ENCODE peak calls at places on chromosomes 3 and 15, in six cellular contexts. G, M, E, N, W and S are unnamed samples. For H3K4me1, the result is how much of the 10 kb centered on the place peaks cover.

GRCh38 chr3:160200328-160200727 is 24.9 kb upstream of the C3orf80 start:
- DNase-seq in G (no peak), E (no peak), W (no peak), N (no peak), M (no peak), S (peak)

GRCh38 chr15:62903437-62903836 is 139.1 kb upstream of the TPM1 start:
- DNase-seq in G (no peak), W (no peak), N (no peak), M (no peak), E (no peak), S (no peak)

GRCh38 chr3:191378142-191378541 is 47.8 kb upstream of the UTS2B start:
- DNase-seq in W (no peak), G (no peak), N (no peak), E (no peak), M (no peak), S (no peak)

GRCh38 chr15:60358935-60359672 is 38.7 kb downstream of the ANXA2 start:
- DNase-seq in W (no peak), M (no peak), G (no peak), N (no peak), E (no peak), S (no peak)

GRCh38 chr3:132228923-132229322 is 88.3 kb upstream of the ACP3 start:
- DNase-seq in W (no peak), E (no peak), M (no peak), N (no peak), G (no peak), S (no peak)

GRCh38 chr15:58611731-58612676 is 137.5 kb downstream of the ADAM10 start:
- DNase-seq in W (no peak), M (no peak), G (no peak), N (no peak), E (no peak), S (peak)

GRCh38 chr3:107117922-107118576 is 259.2 kb upstream of the CCDC54 start:
- DNase-seq in M (peak), W (peak), G (no peak), E (no peak), N (peak), S (peak)

GRCh38 chr15:77769700-77770099 is 137.0 kb upstream of the LINGO1 start:
- DNase-seq in N (no peak), W (no peak), E (no peak), G (no peak), M (no peak), S (no peak)

GRCh38 chr3:100159564-100160153 is 45.4 kb upstream of the FILIP1L start:
- DNase-seq in M (no peak), G (no peak), W (no peak), E (no peak), N (no peak), S (no peak)

GRCh38 chr15:41914406-41914805 is 20.6 kb upstream of the SPTBN5 start:
- DNase-seq in M (no peak), G (no peak), W (no peak), E (no peak), N (no peak), S (no peak)

GRCh38 chr15:65414841-65415621 is 7.7 kb downstream of the IGDCC4 start:
- DNase-seq in N (peak), W (no peak), E (peak), G (no peak), M (peak), S (peak)

GRCh38 chr15:75785771-75786563 is 57.3 kb upstream of the UBE2Q2 start:
- DNase-seq in N (peak), M (no peak), E (no peak), W (no peak), G (peak), S (no peak)

GRCh38 chr15:86089422-86089821 is 9.8 kb downstream of the AGBL1 start:
- DNase-seq in W (no peak), G (no peak), M (no peak), N (no peak), E (no peak), S (no peak)

GRCh38 chr3:1380926-1381646 is 288.3 kb downstream of the CNTN6 start:
- DNase-seq in E (no peak), G (no peak), N (no peak), M (no peak), W (no peak), S (no peak)

GRCh38 chr3:3157484-3157883 is 22.0 kb downstream of the CRBN start:
- DNase-seq in E (no peak), G (no peak), W (no peak), N (no peak), M (no peak), S (no peak)

GRCh38 chr15:65372787-65373067 is 5.1 kb downstream of the IGDCC3 start:
- DNase-seq in N (no peak), W (peak), M (no peak), G (no peak), E (no peak), S (peak)

GRCh38 chr15:42736793-42737528 is at the start of gene CDAN1:
- DNase-seq in W (peak), N (peak), E (peak), M (peak), G (peak), S (peak)

GRCh38 chr3:141367038-141367730 is 1.1 kb upstream of the ZBTB38 start:
- DNase-seq in E (no peak), N (no peak), W (no peak), M (no peak), G (no peak), S (no peak)

GRCh38 chr15:75577401-75578205 is 1.5 kb downstream of the PTPN9 start:
- DNase-seq in N (no peak), M (peak), E (no peak), W (peak), G (no peak), S (peak)

GRCh38 chr15:90301901-90302300 is 36.4 kb downstream of the NGRN start:
- DNase-seq in E (no peak), M (no peak), N (no peak), G (no peak), W (no peak), S (no peak)

GRCh38 chr3:48347500-48347899 is 14.0 kb upstream of the SPINK8 start:
- DNase-seq in E (no peak), G (no peak), W (no peak), N (no peak), M (no peak), S (no peak)

GRCh38 chr15:29129903-29130302 is 139.7 kb downstream of the NSMCE3 start:
- DNase-seq in E (no peak), N (no peak), M (no peak), W (no peak), G (no peak), S (no peak)

GRCh38 chr15:64356443-64357040 is 569 bp upstream of the CSNK1G1 start:
- DNase-seq in E (no peak), N (no peak), M (no peak), G (no peak), W (no peak), S (no peak)

GRCh38 chr3:17846466-17846865 is 104.0 kb upstream of the TBC1D5 start:
- DNase-seq in M (no peak), N (no peak), G (no peak), E (no peak), W (no peak), S (no peak)

GRCh38 chr15:89320200-89320599 is 14.4 kb downstream of the POLG start:
- DNase-seq in G (no peak), M (no peak), E (no peak), N (no peak), W (no peak), S (no peak)

GRCh38 chr3:86929046-86929445 is 61.9 kb downstream of the VGLL3 start:
- DNase-seq in M (no peak), G (no peak), E (no peak), W (no peak), N (no peak), S (peak)

GRCh38 chr3:126914226-126914625 is 68.7 kb upstream of the PLXNA1 start:
- DNase-seq in E (no peak), M (no peak), N (no peak), W (no peak), G (no peak), S (peak)

GRCh38 chr3:158453004-158453403 is 118.0 kb upstream of the MLF1 start:
- DNase-seq in W (no peak), E (no peak), M (no peak), N (no peak), G (no peak), S (no peak)

GRCh38 chr3:27456554-27456953 is 27.6 kb downstream of the SLC4A7 start:
- DNase-seq in M (no peak), W (no peak), E (no peak), N (no peak), G (no peak), S (no peak)

GRCh38 chr15:66222273-66223198 is 31.0 kb downstream of the MEGF11 start:
- DNase-seq in G (no peak), N (no peak), M (no peak), W (no peak), E (no peak), S (no peak)

GRCh38 chr15:90266061-90266431 is 574 bp downstream of the NGRN start:
- DNase-seq in E (peak), M (peak), N (no peak), G (no peak), W (peak), S (peak)

GRCh38 chr3:170178631-170179030 is 2.9 kb downstream of the PHC3 start:
- DNase-seq in M (no peak), E (no peak), G (no peak), W (no peak), N (no peak), S (no peak)

GRCh38 chr15:39403674-39404117 is 177.2 kb upstream of the THBS1 start:
- DNase-seq in M (no peak), E (no peak), W (peak), G (no peak), N (no peak), S (peak)

GRCh38 chr3:129383292-129383860 is 45.1 kb downstream of the EFCAB12 start:
- DNase-seq in M (peak), G (peak), N (peak), W (peak), E (no peak), S (peak)

GRCh38 chr15:41585140-41586047 is 26.4 kb downstream of the TYRO3 start:
- DNase-seq in N (peak), E (peak), M (peak), W (no peak), G (peak), S (no peak)

GRCh38 chr3:152638707-152639450 is 196.1 kb upstream of the P2RY1 start:
- DNase-seq in G (no peak), M (peak), W (no peak), N (no peak), E (no peak), S (no peak)

GRCh38 chr3:151156618-151157216 is 46.3 kb downstream of the GPR171 start:
- DNase-seq in W (peak), M (no peak), N (no peak), E (no peak), G (no peak), S (peak)

GRCh38 chr3:17257269-17257668 is 372.5 kb downstream of the PLCL2 start:
- DNase-seq in N (no peak), G (no peak), W (no peak), M (no peak), E (no peak), S (no peak)

GRCh38 chr3:14836049-14836468 is 17.3 kb downstream of the FGD5 start:
- DNase-seq in G (no peak), M (peak), N (no peak), E (peak), W (no peak), S (no peak)

GRCh38 chr3:14834121-14834520 is 15.4 kb downstream of the FGD5 start:
- DNase-seq in E (no peak), W (no peak), N (no peak), M (no peak), G (no peak), S (no peak)

GRCh38 chr3:14837188-14837587 is 18.4 kb downstream of the FGD5 start:
- DNase-seq in E (no peak), M (no peak), W (no peak), N (no peak), G (no peak), S (no peak)

GRCh38 chr3:14832975-14833722 is 14.4 kb downstream of the FGD5 start:
- DNase-seq in E (no peak), W (no peak), G (no peak), N (no peak), M (no peak), S (no peak)

DNA sequence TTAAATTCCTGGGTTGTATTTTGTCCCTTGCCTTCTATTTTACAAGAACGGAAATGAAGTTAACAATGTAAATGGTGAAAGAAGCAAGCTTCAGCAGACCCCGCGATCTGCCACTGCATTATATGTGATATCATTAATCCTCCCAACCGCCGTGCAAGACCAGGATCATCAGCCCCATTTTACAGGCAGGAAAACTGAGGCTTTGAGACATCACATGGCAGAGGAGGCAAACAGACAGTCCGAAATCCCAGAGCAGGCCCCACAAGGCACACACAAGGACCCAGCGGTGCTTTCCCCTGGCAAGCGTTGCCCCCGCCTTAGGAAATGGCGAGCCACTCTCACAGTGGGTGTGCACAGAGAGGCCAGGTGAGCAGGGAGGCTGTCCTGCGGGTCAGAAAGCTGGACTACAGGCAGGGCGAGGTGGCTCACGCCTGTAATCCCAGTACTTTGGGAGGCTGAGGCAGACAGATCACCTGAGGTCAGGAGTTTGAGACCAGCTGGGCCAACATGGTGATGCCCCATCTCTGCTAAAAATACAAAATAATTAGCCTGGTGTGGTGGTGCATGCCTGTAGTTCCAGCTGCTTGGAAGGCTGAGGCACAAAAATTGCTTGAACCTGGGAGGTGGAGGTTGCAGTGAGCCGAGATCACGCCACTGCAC is 16.2 kb downstream of the FGD5 start:
- DNase-seq in G (no peak), W (no peak), E (no peak), M (no peak), N (no peak), S (no peak)
- H3K27ac ChIP-seq in G (no peak), W (no peak), E (no peak), M (no peak), N (no peak), S (no peak)

DNA sequence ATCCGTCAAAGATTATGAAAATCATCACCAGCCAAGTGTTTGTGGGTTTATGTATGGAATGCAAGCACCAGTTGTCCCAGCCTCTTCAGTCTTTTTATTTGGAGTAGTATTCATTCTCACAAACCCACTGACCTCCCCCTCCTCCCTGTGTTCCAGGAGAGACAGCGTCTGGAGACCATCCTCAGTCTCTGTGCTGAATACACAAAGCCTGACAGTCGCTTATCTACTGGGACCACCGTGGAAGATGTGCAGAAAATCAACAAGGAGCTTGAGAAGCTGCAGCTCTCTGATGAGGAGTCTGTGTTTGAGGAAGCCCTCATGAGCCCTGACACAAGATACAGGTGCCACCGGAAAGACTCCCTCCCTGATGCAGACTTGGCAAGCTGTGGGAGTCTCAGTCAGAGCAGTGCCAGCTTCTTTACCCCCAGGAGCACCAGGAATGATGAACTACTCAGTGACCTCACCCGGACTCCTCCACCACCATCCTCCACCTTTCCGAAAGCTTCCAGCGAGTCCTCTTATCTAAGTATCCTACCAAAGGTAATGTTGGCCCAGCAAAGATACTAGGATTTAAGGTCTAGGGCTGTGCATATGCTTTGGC is 54.2 kb downstream of the PHLDB2 start:
- DNase-seq in M (no peak), E (no peak), W (no peak), N (peak), G (no peak), S (no peak)
- H3K4me1 ChIP-seq in M (under half), E (half or more), W (under half), N (under half), G (under half), S (half or more)

DNA sequence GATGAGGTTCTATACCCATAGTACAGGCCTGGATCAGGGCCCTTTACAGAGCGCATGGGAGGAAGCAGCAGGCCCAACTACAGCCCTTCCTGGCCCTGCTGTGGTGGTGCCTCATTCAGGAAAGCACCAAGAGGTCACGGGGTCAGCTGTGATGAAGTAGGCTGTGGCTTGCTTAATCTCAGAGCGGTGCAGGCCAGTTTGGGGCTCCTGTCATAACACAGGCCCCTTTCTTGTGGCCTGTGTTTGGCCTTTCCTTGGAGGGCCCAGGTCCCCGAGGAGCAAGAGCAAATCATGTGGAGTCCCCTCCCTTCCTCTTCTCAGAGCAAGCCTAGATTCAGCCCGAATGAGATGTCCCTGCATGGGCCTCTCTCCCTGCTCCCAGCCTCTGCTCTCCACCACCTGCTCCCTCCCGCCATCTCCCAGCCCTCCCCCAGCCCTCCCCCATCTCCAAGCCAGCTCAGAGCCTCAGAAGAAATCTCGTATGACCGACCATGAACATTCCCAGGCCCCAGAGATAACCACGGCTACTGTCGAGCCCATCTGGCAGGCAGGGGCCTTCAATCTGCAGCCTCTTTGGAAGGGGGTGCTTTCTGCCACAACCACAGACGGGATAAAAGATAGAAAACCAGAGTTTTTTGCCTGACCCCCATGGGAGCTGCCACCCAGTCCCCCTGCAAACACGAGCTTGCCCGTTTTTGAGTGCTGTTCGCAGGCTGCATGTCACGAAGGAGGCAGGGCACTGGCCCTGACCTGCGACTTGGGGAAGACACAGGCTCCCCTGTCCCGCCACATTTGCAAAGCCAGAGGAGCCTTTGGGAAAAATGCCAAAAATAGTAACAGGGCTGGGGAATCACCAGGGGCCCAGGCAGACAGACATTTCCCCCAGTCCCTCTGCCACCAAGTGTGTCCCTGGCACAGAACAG is 32.3 kb upstream of the DUSP7 start:
- DNase-seq in N (no peak), G (no peak), W (no peak), E (no peak), M (no peak), S (peak)
- H3K27ac ChIP-seq in N (no peak), G (no peak), W (no peak), E (no peak), M (peak), S (peak)

DNA sequence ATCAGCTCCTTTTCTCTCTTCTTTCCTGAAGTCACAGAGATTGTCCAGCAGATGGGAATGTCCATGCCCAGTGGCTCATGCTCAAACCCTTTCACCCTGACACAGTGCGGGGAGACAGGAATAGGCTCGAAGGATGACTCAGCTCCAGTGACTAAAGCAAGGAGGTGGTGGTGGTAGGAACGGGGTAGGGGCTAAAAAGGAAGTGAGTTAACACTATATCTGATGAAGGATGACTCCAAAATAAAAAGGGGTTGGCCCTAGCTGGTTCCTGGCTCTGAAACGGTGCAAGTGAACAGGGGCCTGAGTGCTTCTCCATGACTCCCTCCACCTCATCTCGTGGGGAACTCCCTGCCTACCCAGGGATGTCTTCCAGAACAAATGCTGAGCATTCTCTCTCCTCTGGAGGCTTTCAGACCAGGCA is 167.4 kb upstream of the LPP start:
- DNase-seq in W (peak), G (no peak), E (no peak), M (no peak), N (no peak), S (no peak)
- H3K4me1 ChIP-seq in W (half or more), G (under half), E (under half), M (under half), N (under half), S (under half)

GRCh38 chr3:46927718-46928073 is 48.8 kb downstream of the CCDC12 start:
- DNase-seq in N (no peak), E (no peak), W (no peak), G (no peak), M (no peak), S (no peak)
- H3K27ac ChIP-seq in N (no peak), E (no peak), W (peak), G (peak), M (no peak), S (no peak)

GRCh38 chr3:172398484-172398883 is 49.8 kb downstream of the GHSR start:
- DNase-seq in G (no peak), N (no peak), M (no peak), W (no peak), E (no peak), S (no peak)
- H3K4me1 ChIP-seq in G (under half), N (under half), M (under half), W (under half), E (under half), S (under half)

GRCh38 chr3:197354195-197355059 is 56.0 kb upstream of the DLG1 start:
- DNase-seq in G (no peak), W (no peak), N (no peak), E (peak), M (peak), S (peak)
- H3K27ac ChIP-seq in G (no peak), W (no peak), N (no peak), E (peak), M (peak), S (peak)

DNA sequence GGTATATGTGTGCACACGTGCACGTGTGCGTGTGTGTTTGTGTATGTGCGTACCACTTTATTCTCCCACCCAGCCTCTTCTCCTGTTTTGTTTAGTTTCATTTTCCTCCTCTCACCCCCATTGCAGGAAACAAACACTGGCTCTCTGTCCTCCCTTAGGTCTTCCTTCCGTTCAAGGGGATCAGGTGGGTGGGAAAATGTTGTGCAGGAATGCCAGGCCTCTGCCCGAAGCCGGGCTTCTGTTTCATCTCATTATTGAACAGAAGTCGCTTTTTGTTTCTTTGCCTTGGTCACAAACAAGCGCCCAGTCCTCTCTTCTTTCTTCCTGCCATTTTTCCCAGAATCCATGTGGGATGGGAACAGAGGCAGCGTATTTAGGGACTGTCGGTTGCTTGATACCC is 69.6 kb downstream of the IGF1R start:
- DNase-seq in E (no peak), G (no peak), M (no peak), W (no peak), N (no peak), S (no peak)
- H3K4me1 ChIP-seq in E (half or more), G (under half), M (under half), W (under half), N (half or more), S (under half)